ENCODE peak calls at places on chromosomes 2 and 18, in ten cellular contexts. One of them, this sample, is unnamed. For H3K4me1 and H3K9me3, the result is how much of the 10 kb centered on the place peaks cover.

GRCh38 chr2:112809112-112809511 is 24.8 kb upstream of the IL1A start:
- DNase-seq in lower lobe of right lung: no peak
- DNase-seq in keratinocyte: no peak
- DNase-seq in GM23248: no peak
- DNase-seq in mucosa of descending colon: no peak
- DNase-seq in A549: no peak
- DNase-seq in IMR-90: no peak
- DNase-seq in heart left ventricle: no peak
- DNase-seq in transverse colon: no peak
- DNase-seq in OCI-LY7: no peak
- DNase-seq in this sample: no peak

GRCh38 chr18:25229080-25229479 is 122.9 kb downstream of the ZNF521 start:
- DNase-seq in keratinocyte: no peak
- DNase-seq in A549: no peak
- DNase-seq in lower lobe of right lung: no peak
- DNase-seq in heart left ventricle: no peak
- DNase-seq in GM23248: peak
- DNase-seq in transverse colon: no peak
- DNase-seq in OCI-LY7: no peak
- DNase-seq in mucosa of descending colon: no peak
- DNase-seq in IMR-90: peak
- DNase-seq in this sample: no peak

GRCh38 chr2:165328272-165328671 is 89.1 kb downstream of the SCN2A start:
- DNase-seq in GM23248: no peak
- DNase-seq in transverse colon: no peak
- DNase-seq in heart left ventricle: no peak
- DNase-seq in IMR-90: no peak
- DNase-seq in keratinocyte: no peak
- DNase-seq in A549: no peak
- DNase-seq in lower lobe of right lung: no peak
- DNase-seq in OCI-LY7: peak
- DNase-seq in mucosa of descending colon: no peak
- DNase-seq in this sample: peak

GRCh38 chr2:54685263-54685775 is 38.1 kb upstream of the EML6 start:
- DNase-seq in mucosa of descending colon: no peak
- DNase-seq in heart left ventricle: no peak
- DNase-seq in keratinocyte: no peak
- DNase-seq in GM23248: no peak
- DNase-seq in A549: no peak
- DNase-seq in OCI-LY7: no peak
- DNase-seq in transverse colon: no peak
- DNase-seq in lower lobe of right lung: no peak
- DNase-seq in IMR-90: no peak
- DNase-seq in this sample: no peak

GRCh38 chr2:91477731-91478672 is 2786.5 kb downstream of the RPIA start:
- DNase-seq in OCI-LY7: peak
- DNase-seq in heart left ventricle: peak
- DNase-seq in mucosa of descending colon: peak
- DNase-seq in A549: no peak
- DNase-seq in keratinocyte: no peak
- DNase-seq in transverse colon: no peak
- DNase-seq in lower lobe of right lung: peak
- DNase-seq in IMR-90: no peak
- DNase-seq in GM23248: peak
- DNase-seq in this sample: peak

GRCh38 chr2:112768432-112768831 is 4.0 kb upstream of the CKAP2L start:
- DNase-seq in IMR-90: peak
- DNase-seq in heart left ventricle: no peak
- DNase-seq in mucosa of descending colon: no peak
- DNase-seq in GM23248: peak
- DNase-seq in transverse colon: no peak
- DNase-seq in A549: no peak
- DNase-seq in keratinocyte: peak
- DNase-seq in OCI-LY7: no peak
- DNase-seq in lower lobe of right lung: no peak
- DNase-seq in this sample: no peak

GRCh38 chr2:27453968-27454367 is 11.8 kb downstream of the KRTCAP3 start:
- DNase-seq in GM23248: no peak
- DNase-seq in mucosa of descending colon: no peak
- DNase-seq in heart left ventricle: no peak
- DNase-seq in IMR-90: no peak
- DNase-seq in lower lobe of right lung: no peak
- DNase-seq in keratinocyte: no peak
- DNase-seq in A549: no peak
- DNase-seq in transverse colon: no peak
- DNase-seq in OCI-LY7: no peak
- DNase-seq in this sample: no peak

GRCh38 chr2:84846041-84846663 is 34.7 kb downstream of the TRABD2A start:
- DNase-seq in keratinocyte: no peak
- DNase-seq in mucosa of descending colon: no peak
- DNase-seq in heart left ventricle: no peak
- DNase-seq in IMR-90: peak
- DNase-seq in A549: no peak
- DNase-seq in OCI-LY7: peak
- DNase-seq in transverse colon: no peak
- DNase-seq in GM23248: peak
- DNase-seq in lower lobe of right lung: no peak
- DNase-seq in this sample: peak

GRCh38 chr2:160911258-160911657 is 249.0 kb upstream of the TANK start:
- DNase-seq in A549: no peak
- DNase-seq in lower lobe of right lung: no peak
- DNase-seq in mucosa of descending colon: no peak
- DNase-seq in OCI-LY7: no peak
- DNase-seq in transverse colon: no peak
- DNase-seq in GM23248: peak
- DNase-seq in heart left ventricle: no peak
- DNase-seq in IMR-90: no peak
- DNase-seq in keratinocyte: no peak
- DNase-seq in this sample: no peak

GRCh38 chr2:224976629-224977525 is 65.4 kb downstream of the DOCK10 start:
- DNase-seq in heart left ventricle: no peak
- DNase-seq in OCI-LY7: no peak
- DNase-seq in GM23248: no peak
- DNase-seq in mucosa of descending colon: no peak
- DNase-seq in IMR-90: no peak
- DNase-seq in lower lobe of right lung: no peak
- DNase-seq in transverse colon: no peak
- DNase-seq in A549: no peak
- DNase-seq in keratinocyte: no peak
- DNase-seq in this sample: no peak

GRCh38 chr2:104849618-104850097 is 4.3 kb upstream of the POU3F3 start:
- DNase-seq in keratinocyte: no peak
- DNase-seq in A549: no peak
- DNase-seq in heart left ventricle: peak
- DNase-seq in transverse colon: peak
- DNase-seq in lower lobe of right lung: no peak
- DNase-seq in IMR-90: peak
- DNase-seq in GM23248: peak
- DNase-seq in mucosa of descending colon: peak
- DNase-seq in OCI-LY7: peak
- DNase-seq in this sample: no peak

GRCh38 chr2:16373341-16373740 is 292.3 kb downstream of the CYRIA start:
- DNase-seq in keratinocyte: no peak
- DNase-seq in mucosa of descending colon: no peak
- DNase-seq in GM23248: no peak
- DNase-seq in lower lobe of right lung: no peak
- DNase-seq in heart left ventricle: no peak
- DNase-seq in transverse colon: no peak
- DNase-seq in IMR-90: no peak
- DNase-seq in OCI-LY7: no peak
- DNase-seq in A549: no peak
- DNase-seq in this sample: no peak

GRCh38 chr2:85772019-85772745 is 18.4 kb downstream of the ATOH8 start:
- DNase-seq in GM23248: peak
- DNase-seq in transverse colon: peak
- DNase-seq in OCI-LY7: no peak
- DNase-seq in IMR-90: peak
- DNase-seq in lower lobe of right lung: peak
- DNase-seq in mucosa of descending colon: peak
- DNase-seq in keratinocyte: peak
- DNase-seq in A549: peak
- DNase-seq in heart left ventricle: peak
- DNase-seq in this sample: no peak

GRCh38 chr2:28601612-28602011 is 105.8 kb downstream of the PLB1 start:
- DNase-seq in GM23248: no peak
- DNase-seq in A549: no peak
- DNase-seq in lower lobe of right lung: peak
- DNase-seq in mucosa of descending colon: no peak
- DNase-seq in keratinocyte: no peak
- DNase-seq in OCI-LY7: no peak
- DNase-seq in IMR-90: no peak
- DNase-seq in transverse colon: no peak
- DNase-seq in heart left ventricle: peak
- DNase-seq in this sample: no peak

GRCh38 chr18:26654173-26655009 is 106.0 kb upstream of the KCTD1 start:
- DNase-seq in IMR-90: no peak
- DNase-seq in heart left ventricle: no peak
- DNase-seq in mucosa of descending colon: no peak
- DNase-seq in keratinocyte: no peak
- DNase-seq in A549: no peak
- DNase-seq in GM23248: no peak
- DNase-seq in OCI-LY7: no peak
- DNase-seq in transverse colon: no peak
- DNase-seq in lower lobe of right lung: no peak
- DNase-seq in this sample: no peak

GRCh38 chr2:39435254-39435653 is 1.8 kb downstream of the MAP4K3 start:
- DNase-seq in heart left ventricle: no peak
- DNase-seq in keratinocyte: no peak
- DNase-seq in GM23248: peak
- DNase-seq in lower lobe of right lung: no peak
- DNase-seq in A549: no peak
- DNase-seq in transverse colon: no peak
- DNase-seq in IMR-90: peak
- DNase-seq in OCI-LY7: no peak
- DNase-seq in mucosa of descending colon: no peak
- DNase-seq in this sample: no peak

GRCh38 chr2:19532797-19533196 is 174.4 kb upstream of the OSR1 start:
- DNase-seq in transverse colon: no peak
- DNase-seq in IMR-90: peak
- DNase-seq in heart left ventricle: no peak
- DNase-seq in lower lobe of right lung: no peak
- DNase-seq in GM23248: peak
- DNase-seq in keratinocyte: peak
- DNase-seq in mucosa of descending colon: no peak
- DNase-seq in A549: no peak
- DNase-seq in OCI-LY7: no peak
- DNase-seq in this sample: no peak

GRCh38 chr2:130183500-130184373 is 1.7 kb downstream of the MZT2B start:
- DNase-seq in GM23248: peak
- DNase-seq in mucosa of descending colon: peak
- DNase-seq in heart left ventricle: peak
- DNase-seq in OCI-LY7: no peak
- DNase-seq in lower lobe of right lung: no peak
- DNase-seq in A549: no peak
- DNase-seq in transverse colon: no peak
- DNase-seq in IMR-90: peak
- DNase-seq in keratinocyte: no peak
- DNase-seq in this sample: no peak

GRCh38 chr2:223759569-223760430 is 77.6 kb downstream of the AP1S3 start:
- DNase-seq in A549: peak
- DNase-seq in GM23248: peak
- DNase-seq in mucosa of descending colon: no peak
- DNase-seq in heart left ventricle: no peak
- DNase-seq in lower lobe of right lung: no peak
- DNase-seq in OCI-LY7: no peak
- DNase-seq in keratinocyte: peak
- DNase-seq in IMR-90: peak
- DNase-seq in transverse colon: no peak
- DNase-seq in this sample: no peak

GRCh38 chr2:126666003-126666402 is 10.0 kb downstream of the GYPC start:
- DNase-seq in A549: no peak
- DNase-seq in lower lobe of right lung: no peak
- DNase-seq in heart left ventricle: no peak
- DNase-seq in transverse colon: no peak
- DNase-seq in keratinocyte: no peak
- DNase-seq in IMR-90: no peak
- DNase-seq in mucosa of descending colon: no peak
- DNase-seq in GM23248: no peak
- DNase-seq in OCI-LY7: peak
- DNase-seq in this sample: no peak
- H3K4me1 ChIP-seq in A549: under half
- H3K4me1 ChIP-seq in lower lobe of right lung: half or more
- H3K4me1 ChIP-seq in heart left ventricle: under half
- H3K4me1 ChIP-seq in transverse colon: under half
- H3K4me1 ChIP-seq in keratinocyte: under half
- H3K4me1 ChIP-seq in IMR-90: under half
- H3K4me1 ChIP-seq in mucosa of descending colon: under half
- H3K4me1 ChIP-seq in GM23248: under half
- H3K4me1 ChIP-seq in OCI-LY7: half or more
- H3K4me1 ChIP-seq in this sample: half or more

GRCh38 chr2:136125226-136125625 is 7.3 kb upstream of the CXCR4 start:
- DNase-seq in transverse colon: no peak
- DNase-seq in A549: no peak
- DNase-seq in GM23248: no peak
- DNase-seq in lower lobe of right lung: no peak
- DNase-seq in IMR-90: no peak
- DNase-seq in heart left ventricle: no peak
- DNase-seq in mucosa of descending colon: no peak
- DNase-seq in keratinocyte: no peak
- DNase-seq in OCI-LY7: no peak
- DNase-seq in this sample: no peak
- H3K9me3 ChIP-seq in transverse colon: under half
- H3K9me3 ChIP-seq in A549: under half
- H3K9me3 ChIP-seq in GM23248: under half
- H3K9me3 ChIP-seq in lower lobe of right lung: under half
- H3K9me3 ChIP-seq in IMR-90: under half
- H3K9me3 ChIP-seq in heart left ventricle: under half
- H3K9me3 ChIP-seq in mucosa of descending colon: under half
- H3K9me3 ChIP-seq in keratinocyte: under half
- H3K9me3 ChIP-seq in OCI-LY7: under half
- H3K9me3 ChIP-seq in this sample: under half

DNA sequence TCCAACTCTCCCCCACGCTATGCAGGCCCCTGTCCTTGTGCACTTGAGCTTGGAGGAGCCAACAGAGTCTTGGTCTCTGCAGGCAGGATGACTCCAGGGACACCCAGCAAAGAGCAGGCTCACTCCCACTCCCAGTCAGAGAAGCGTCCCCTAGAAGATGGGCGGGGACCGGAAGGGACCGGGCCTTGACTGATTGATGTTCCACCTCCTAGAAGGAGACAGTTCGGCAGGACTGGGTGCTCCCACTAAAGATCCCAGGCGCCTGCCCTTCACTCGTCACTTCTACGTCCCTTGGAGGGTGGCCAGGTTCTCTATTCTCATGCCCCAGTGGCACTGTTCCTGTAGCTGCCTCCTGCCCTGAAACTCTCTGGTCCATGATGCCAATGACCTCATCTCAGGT is 3.2 kb upstream of the SP100 start:
- DNase-seq in A549: no peak
- DNase-seq in keratinocyte: no peak
- DNase-seq in GM23248: no peak
- DNase-seq in heart left ventricle: peak
- DNase-seq in lower lobe of right lung: no peak
- DNase-seq in transverse colon: no peak
- DNase-seq in OCI-LY7: no peak
- DNase-seq in IMR-90: no peak
- DNase-seq in mucosa of descending colon: peak
- DNase-seq in this sample: no peak
- H3K4me1 ChIP-seq in A549: under half
- H3K4me1 ChIP-seq in keratinocyte: under half
- H3K4me1 ChIP-seq in GM23248: under half
- H3K4me1 ChIP-seq in heart left ventricle: under half
- H3K4me1 ChIP-seq in lower lobe of right lung: half or more
- H3K4me1 ChIP-seq in transverse colon: under half
- H3K4me1 ChIP-seq in OCI-LY7: under half
- H3K4me1 ChIP-seq in IMR-90: under half
- H3K4me1 ChIP-seq in mucosa of descending colon: under half
- H3K4me1 ChIP-seq in this sample: half or more

GRCh38 chr2:72759755-72760154 is 66.1 kb downstream of the EXOC6B start:
- DNase-seq in transverse colon: no peak
- DNase-seq in lower lobe of right lung: no peak
- DNase-seq in GM23248: no peak
- DNase-seq in OCI-LY7: no peak
- DNase-seq in keratinocyte: no peak
- DNase-seq in A549: no peak
- DNase-seq in heart left ventricle: no peak
- DNase-seq in mucosa of descending colon: no peak
- DNase-seq in IMR-90: no peak
- DNase-seq in this sample: no peak
- H3K9me3 ChIP-seq in transverse colon: under half
- H3K9me3 ChIP-seq in lower lobe of right lung: under half
- H3K9me3 ChIP-seq in GM23248: under half
- H3K9me3 ChIP-seq in OCI-LY7: under half
- H3K9me3 ChIP-seq in keratinocyte: under half
- H3K9me3 ChIP-seq in A549: under half
- H3K9me3 ChIP-seq in heart left ventricle: under half
- H3K9me3 ChIP-seq in mucosa of descending colon: under half
- H3K9me3 ChIP-seq in IMR-90: under half
- H3K9me3 ChIP-seq in this sample: under half

This sample was measured in CD4-positive, alpha-beta memory T cell.